ENCODE peak calls at places on chromosomes 2 and 18, in nine cellular contexts. B, O, I, K, U, V, Q, A and Z are unnamed samples.

GRCh38 chr2:46047280-46047679 is 249.9 kb upstream of the EPAS1 start:
- DNase-seq in B (no peak), O (no peak), I (no peak), K (no peak), U (no peak), V (no peak), Q (no peak), A (no peak), Z (no peak)

GRCh38 chr2:239296020-239296932 is 104.5 kb downstream of the HDAC4 start:
- DNase-seq in B (no peak), O (no peak), I (no peak), K (no peak), U (peak; percentile 49), V (no peak), Q (no peak), A (peak; percentile 54), Z (no peak)

GRCh38 chr2:10554961-10555809 is 107.1 kb upstream of the ODC1 start:
- DNase-seq in B (no peak), O (no peak), I (no peak), K (no peak), U (no peak), V (no peak), Q (no peak), A (no peak), Z (no peak)

GRCh38 chr2:37085731-37086147 is 1.4 kb downstream of the GPATCH11 start:
- DNase-seq in B (no peak), O (no peak), I (no peak), K (no peak), U (no peak), V (no peak), Q (no peak), A (no peak), Z (no peak)

GRCh38 chr2:219277703-219278654 is 1.2 kb upstream of the DNAJB2 start:
- DNase-seq in B (peak; percentile 83), O (peak; percentile 83), I (peak; percentile 92), K (peak; percentile 85), U (peak; percentile 85), V (peak; percentile 75), Q (no peak), A (peak; percentile 85), Z (peak; percentile 79)

GRCh38 chr2:45177870-45178269 is 168.6 kb upstream of the SIX2 start:
- DNase-seq in B (no peak), O (no peak), I (no peak), K (no peak), U (no peak), V (no peak), Q (no peak), A (no peak), Z (no peak)

GRCh38 chr2:29201979-29202378 is 86.8 kb downstream of the CLIP4 start:
- DNase-seq in B (no peak), O (no peak), I (peak; percentile 72), K (no peak), U (no peak), V (no peak), Q (peak; percentile 33), A (no peak), Z (no peak)

GRCh38 chr2:172426635-172427255 is 641 bp upstream of the ITGA6 start:
- DNase-seq in B (no peak), O (no peak), I (no peak), K (no peak), U (no peak), V (no peak), Q (no peak), A (no peak), Z (no peak)

GRCh38 chr18:56043691-56044090 is 455.7 kb upstream of the TCF4 start:
- DNase-seq in B (no peak), O (no peak), I (peak; percentile 67), K (no peak), U (no peak), V (peak; percentile 25), Q (no peak), A (peak; percentile 39), Z (no peak)

GRCh38 chr2:121185111-121185510 is 99.9 kb downstream of the TFCP2L1 start:
- DNase-seq in B (no peak), O (no peak), I (no peak), K (no peak), U (no peak), V (no peak), Q (no peak), A (peak; percentile 8), Z (no peak)

GRCh38 chr2:128472789-128473174 is 154.1 kb upstream of the HS6ST1 start:
- DNase-seq in B (no peak), O (no peak), I (no peak), K (no peak), U (no peak), V (no peak), Q (no peak), A (no peak), Z (no peak)

GRCh38 chr2:206082298-206082843 is 3.6 kb downstream of the INO80D start:
- DNase-seq in B (no peak), O (no peak), I (peak; percentile 48), K (no peak), U (no peak), V (no peak), Q (no peak), A (no peak), Z (no peak)

GRCh38 chr18:75161629-75162028 is 47.3 kb downstream of the PTGR3 start:
- DNase-seq in B (no peak), O (no peak), I (no peak), K (no peak), U (peak; percentile 63), V (no peak), Q (no peak), A (peak; percentile 54), Z (no peak)

GRCh38 chr2:161090401-161090800 is 69.8 kb upstream of the TANK start:
- DNase-seq in B (no peak), O (no peak), I (no peak), K (no peak), U (peak; percentile 45), V (no peak), Q (no peak), A (peak; percentile 28), Z (no peak)

GRCh38 chr2:118249531-118249930 is 161.3 kb downstream of the INSIG2 start:
- DNase-seq in B (no peak), O (no peak), I (peak; percentile 12), K (no peak), U (no peak), V (no peak), Q (no peak), A (no peak), Z (no peak)
- H3K27me3 ChIP-seq in B (no peaks in the 10 kb centered on the region), O (peaks cover 3% of the 10 kb centered on the region), I (no peaks in the 10 kb centered on the region), K (no peaks in the 10 kb centered on the region), U (peaks cover 4% of the 10 kb centered on the region), V (no peaks in the 10 kb centered on the region), Q (no peaks in the 10 kb centered on the region), A (no peaks in the 10 kb centered on the region), Z (no peaks in the 10 kb centered on the region)

DNA sequence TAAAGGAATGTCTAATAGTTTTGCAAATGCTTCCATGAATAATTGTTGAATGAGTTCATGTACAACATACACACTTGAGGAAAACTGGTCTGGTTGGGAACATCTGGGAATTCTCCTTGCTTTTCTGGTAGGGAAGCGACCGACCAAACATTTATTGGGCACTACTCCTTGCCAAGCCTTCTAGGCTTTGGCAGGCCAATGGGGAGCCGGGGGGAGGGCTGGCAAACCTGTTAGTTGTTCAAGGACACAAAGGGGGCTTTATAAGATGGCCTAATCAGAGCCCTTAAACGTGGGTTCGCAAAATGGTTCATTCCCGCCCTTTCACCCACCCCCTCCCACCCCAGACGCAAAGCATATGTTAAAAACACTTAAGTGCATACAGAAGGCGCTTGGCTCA is 902 bp upstream of the VSNL1 start:
- DNase-seq in B (no peak), O (no peak), I (peak; percentile 79), K (peak; percentile 76), U (no peak), V (peak; percentile 38), Q (no peak), A (no peak), Z (no peak)
- H3K27me3 ChIP-seq in B (peaks cover 10% of the 10 kb centered on the region), O (peaks cover 65% of the 10 kb centered on the region), I (peaks cover 13% of the 10 kb centered on the region), K (no peaks in the 10 kb centered on the region), U (peaks cover 7% of the 10 kb centered on the region), V (no peaks in the 10 kb centered on the region), Q (peaks cover 46% of the 10 kb centered on the region), A (no peaks in the 10 kb centered on the region), Z (no peaks in the 10 kb centered on the region)

GRCh38 chr2:176830362-176830761 is 382.2 kb upstream of the HNRNPA3 start:
- DNase-seq in B (no peak), O (no peak), I (peak; percentile 64), K (peak; percentile 81), U (no peak), V (no peak), Q (no peak), A (no peak), Z (no peak)
- H3K27me3 ChIP-seq in B (no peaks in the 10 kb centered on the region), O (no peaks in the 10 kb centered on the region), I (no peaks in the 10 kb centered on the region), K (no peaks in the 10 kb centered on the region), U (peaks cover 8% of the 10 kb centered on the region), V (no peaks in the 10 kb centered on the region), Q (no peaks in the 10 kb centered on the region), A (no peaks in the 10 kb centered on the region), Z (peaks cover 2% of the 10 kb centered on the region)

DNA sequence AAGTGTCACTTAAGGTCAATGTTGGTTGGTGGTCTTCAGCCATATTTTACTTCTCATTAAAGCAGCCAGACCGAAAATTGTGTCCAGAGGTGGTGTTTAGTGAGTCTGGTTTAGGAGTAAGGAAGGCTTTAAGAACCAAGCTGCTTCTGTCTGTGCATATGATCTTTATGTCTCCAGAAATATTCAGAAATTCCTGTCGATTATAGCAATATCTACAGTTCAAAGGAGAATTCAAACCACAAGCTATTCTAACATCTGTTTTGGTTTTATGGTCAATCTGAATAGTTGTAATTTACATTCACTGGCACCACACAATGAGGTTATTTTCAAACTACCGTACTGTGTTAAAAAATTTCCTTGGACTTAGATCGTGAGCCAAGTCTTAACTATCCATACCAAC is 11.3 kb downstream of the UPP2 start:
- DNase-seq in B (no peak), O (no peak), I (no peak), K (no peak), U (no peak), V (no peak), Q (no peak), A (no peak), Z (no peak)
- H3K27me3 ChIP-seq in B (no peaks in the 10 kb centered on the region), O (no peaks in the 10 kb centered on the region), I (no peaks in the 10 kb centered on the region), K (no peaks in the 10 kb centered on the region), U (no peaks in the 10 kb centered on the region), V (no peaks in the 10 kb centered on the region), Q (no peaks in the 10 kb centered on the region), A (no peaks in the 10 kb centered on the region), Z (no peaks in the 10 kb centered on the region)